ENCODE peak calls at places on chromosomes 5 and 9, in four cellular contexts. One of them, this sample, is unnamed.

GRCh38 chr9:81690251-81690851 is 1.0 kb upstream of the TLE1 start:
- DNase-seq in AG10803: no peak
- DNase-seq in heart left ventricle: peak
- DNase-seq in fibroblast of mammary gland: peak
- DNase-seq in this sample: no peak

GRCh38 chr5:100950975-100951374 is 47.9 kb upstream of the ST8SIA4 start:
- DNase-seq in fibroblast of mammary gland: no peak
- DNase-seq in heart left ventricle: no peak
- DNase-seq in AG10803: no peak
- DNase-seq in this sample: no peak

GRCh38 chr5:113117543-113118110 is 141.0 kb downstream of the DCP2 start:
- DNase-seq in heart left ventricle: no peak
- DNase-seq in AG10803: no peak
- DNase-seq in fibroblast of mammary gland: no peak
- DNase-seq in this sample: no peak

GRCh38 chr5:90153031-90153430 is 256.5 kb downstream of the CETN3 start:
- DNase-seq in fibroblast of mammary gland: peak
- DNase-seq in heart left ventricle: no peak
- DNase-seq in AG10803: no peak
- DNase-seq in this sample: no peak

GRCh38 chr9:7266911-7267555 is 509.3 kb downstream of the KDM4C start:
- DNase-seq in AG10803: no peak
- DNase-seq in fibroblast of mammary gland: no peak
- DNase-seq in heart left ventricle: no peak
- DNase-seq in this sample: no peak

GRCh38 chr5:98772415-98773213 is 849 bp upstream of the RGMB start:
- DNase-seq in heart left ventricle: peak
- DNase-seq in AG10803: no peak
- DNase-seq in fibroblast of mammary gland: no peak
- DNase-seq in this sample: peak

GRCh38 chr5:27011274-27011673 is 27.1 kb downstream of the CDH9 start:
- DNase-seq in AG10803: no peak
- DNase-seq in fibroblast of mammary gland: no peak
- DNase-seq in heart left ventricle: no peak
- DNase-seq in this sample: no peak

GRCh38 chr5:1930501-1930879 is 47.8 kb upstream of the IRX4 start:
- DNase-seq in heart left ventricle: no peak
- DNase-seq in AG10803: no peak
- DNase-seq in fibroblast of mammary gland: no peak
- DNase-seq in this sample: no peak

GRCh38 chr5:93580387-93581100 is 475 bp downstream of the NR2F1-AS1 start:
- DNase-seq in heart left ventricle: no peak
- DNase-seq in AG10803: peak
- DNase-seq in fibroblast of mammary gland: peak
- DNase-seq in this sample: peak

GRCh38 chr9:2138646-2139045 is 123.5 kb downstream of the SMARCA2 start:
- DNase-seq in fibroblast of mammary gland: no peak
- DNase-seq in heart left ventricle: no peak
- DNase-seq in AG10803: no peak
- DNase-seq in this sample: no peak

GRCh38 chr9:92342825-92343488 is 17.2 kb downstream of the CENPP start:
- DNase-seq in fibroblast of mammary gland: peak
- DNase-seq in AG10803: peak
- DNase-seq in heart left ventricle: no peak
- DNase-seq in this sample: no peak

GRCh38 chr5:139835656-139836055 is 40.0 kb downstream of the PSD2 start:
- DNase-seq in fibroblast of mammary gland: no peak
- DNase-seq in heart left ventricle: no peak
- DNase-seq in AG10803: no peak
- DNase-seq in this sample: no peak

GRCh38 chr9:70479880-70480291 is 65.4 kb upstream of the KLF9 start:
- DNase-seq in AG10803: peak
- DNase-seq in heart left ventricle: no peak
- DNase-seq in fibroblast of mammary gland: peak
- DNase-seq in this sample: no peak

DNA sequence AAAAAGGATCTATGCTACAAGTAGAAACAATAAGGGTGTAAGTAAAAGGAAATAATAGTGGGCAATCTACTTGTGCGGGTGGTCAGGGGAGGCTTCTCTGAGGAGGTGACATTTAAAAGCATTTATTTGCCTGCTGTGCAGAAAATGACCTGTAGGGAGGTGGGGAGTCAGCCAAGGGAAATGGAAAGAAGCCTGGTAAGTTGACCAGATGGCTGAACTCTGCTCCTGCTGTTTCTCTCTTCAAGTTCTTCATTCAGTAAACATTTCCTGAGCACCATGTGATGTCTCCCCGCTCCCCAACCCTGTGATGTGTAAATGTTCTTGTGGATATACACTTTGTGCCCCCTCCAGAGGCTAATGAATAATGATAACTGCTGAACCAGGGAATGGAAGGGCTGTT is 9.9 kb upstream of the SPIN1 start:
- DNase-seq in AG10803: no peak
- DNase-seq in fibroblast of mammary gland: peak
- DNase-seq in heart left ventricle: no peak
- DNase-seq in this sample: no peak
- TF ChIP-seq CTCF in AG10803: peak
- TF ChIP-seq CTCF in fibroblast of mammary gland: peak
- TF ChIP-seq CTCF in heart left ventricle: no peak
- TF ChIP-seq CTCF in this sample: no peak

DNA sequence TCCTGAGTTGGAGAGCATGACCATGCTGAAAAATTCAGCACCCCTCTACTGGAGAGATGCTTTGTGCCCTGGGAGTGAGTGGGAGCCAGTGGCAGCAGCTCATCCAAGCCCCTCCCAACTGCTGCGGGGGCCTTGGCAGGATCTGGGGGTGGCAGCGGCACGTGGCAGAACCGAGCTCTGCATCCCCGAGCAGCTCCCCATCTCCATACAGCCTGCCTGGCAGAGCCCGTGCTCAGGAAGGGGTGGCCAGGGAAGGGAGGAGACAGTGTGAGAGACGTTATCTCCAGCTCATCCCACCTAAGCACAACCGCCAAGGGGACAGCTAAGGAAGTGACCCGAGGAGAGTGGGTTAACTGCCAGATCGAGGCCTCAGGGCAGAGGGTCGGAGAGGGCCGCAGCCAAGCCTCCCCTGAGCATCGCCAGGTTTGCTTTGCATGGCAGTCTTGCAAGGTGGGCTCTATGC is 17.2 kb upstream of the DPM2 start:
- DNase-seq in heart left ventricle: no peak
- DNase-seq in AG10803: no peak
- DNase-seq in fibroblast of mammary gland: no peak
- DNase-seq in this sample: no peak
- H3K4me3 ChIP-seq in heart left ventricle: no peak
- H3K4me3 ChIP-seq in AG10803: no peak
- H3K4me3 ChIP-seq in fibroblast of mammary gland: no peak
- H3K4me3 ChIP-seq in this sample: no peak

GRCh38 chr5:138754699-138755057 is 1.5 kb downstream of the CTNNA1 start:
- DNase-seq in AG10803: no peak
- DNase-seq in fibroblast of mammary gland: no peak
- DNase-seq in heart left ventricle: no peak
- DNase-seq in this sample: no peak

GRCh38 chr5:138753794-138754698 is 821 bp downstream of the CTNNA1 start:
- DNase-seq in heart left ventricle: peak
- DNase-seq in AG10803: peak
- DNase-seq in fibroblast of mammary gland: peak
- DNase-seq in this sample: peak

GRCh38 chr5:138752951-138753793 is at the start of gene CTNNA1:
- DNase-seq in AG10803: peak
- DNase-seq in fibroblast of mammary gland: peak
- DNase-seq in heart left ventricle: peak
- DNase-seq in this sample: peak

GRCh38 chr5:138755084-138755748 is 2.0 kb downstream of the CTNNA1 start:
- DNase-seq in fibroblast of mammary gland: no peak
- DNase-seq in heart left ventricle: no peak
- DNase-seq in AG10803: no peak
- DNase-seq in this sample: no peak

GRCh38 chr5:138752341-138752950 is 779 bp upstream of the CTNNA1 start:
- DNase-seq in AG10803: peak
- DNase-seq in fibroblast of mammary gland: no peak
- DNase-seq in heart left ventricle: peak
- DNase-seq in this sample: peak
- TF ChIP-seq CTCF in AG10803: peak
- TF ChIP-seq CTCF in fibroblast of mammary gland: no peak
- TF ChIP-seq CTCF in heart left ventricle: no peak
- TF ChIP-seq CTCF in this sample: peak

GRCh38 chr9:75085640-75086039 is 2.3 kb downstream of the NMRK1 start:
- DNase-seq in AG10803: no peak
- DNase-seq in fibroblast of mammary gland: no peak
- DNase-seq in heart left ventricle: no peak
- DNase-seq in this sample: no peak
- H3K4me3 ChIP-seq in AG10803: no peak
- H3K4me3 ChIP-seq in fibroblast of mammary gland: no peak
- H3K4me3 ChIP-seq in heart left ventricle: peak
- H3K4me3 ChIP-seq in this sample: no peak

GRCh38 chr5:145661737-145662530 is 173.2 kb downstream of the PRELID2 start:
- DNase-seq in fibroblast of mammary gland: peak
- DNase-seq in AG10803: no peak
- DNase-seq in heart left ventricle: no peak
- DNase-seq in this sample: no peak
- TF ChIP-seq CTCF in fibroblast of mammary gland: no peak
- TF ChIP-seq CTCF in AG10803: no peak
- TF ChIP-seq CTCF in heart left ventricle: no peak
- TF ChIP-seq CTCF in this sample: no peak

GRCh38 chr9:389758-390157 is 175.1 kb downstream of the DOCK8 start:
- DNase-seq in fibroblast of mammary gland: no peak
- DNase-seq in AG10803: no peak
- DNase-seq in heart left ventricle: no peak
- DNase-seq in this sample: no peak

GRCh38 chr9:389159-389558 is 174.5 kb downstream of the DOCK8 start:
- DNase-seq in heart left ventricle: no peak
- DNase-seq in fibroblast of mammary gland: no peak
- DNase-seq in AG10803: no peak
- DNase-seq in this sample: no peak

GRCh38 chr9:382383-382782 is 167.7 kb downstream of the DOCK8 start:
- DNase-seq in AG10803: no peak
- DNase-seq in heart left ventricle: no peak
- DNase-seq in fibroblast of mammary gland: no peak
- DNase-seq in this sample: no peak

DNA sequence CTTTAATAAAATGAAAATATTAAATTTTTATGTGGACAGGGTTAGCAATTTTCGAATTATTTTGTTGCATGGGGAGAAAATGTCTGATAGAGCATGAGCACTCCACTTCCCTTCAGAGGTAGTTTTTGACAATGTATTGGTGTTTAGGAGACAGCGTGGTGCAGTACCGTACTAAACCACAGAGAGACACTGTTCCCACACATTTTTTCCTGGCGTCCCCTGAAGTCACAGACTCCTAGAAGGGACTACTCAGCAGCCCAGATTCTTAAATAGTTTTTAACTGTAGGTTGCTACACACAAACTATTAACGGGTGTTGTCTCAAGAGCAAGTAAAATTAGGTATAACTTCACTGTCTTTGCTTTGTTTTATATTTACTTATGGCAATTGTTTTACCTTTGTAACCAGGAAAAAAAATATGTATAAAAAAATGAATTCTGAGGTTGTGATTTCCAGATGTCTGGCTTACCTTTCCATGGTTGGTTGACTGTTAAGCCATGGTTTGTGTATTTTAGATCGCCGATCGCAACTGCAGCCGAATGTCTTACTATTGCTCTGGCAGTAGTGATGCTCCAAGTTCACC is 171.2 kb downstream of the DOCK8 start:
- DNase-seq in heart left ventricle: peak
- DNase-seq in fibroblast of mammary gland: peak
- DNase-seq in AG10803: peak
- DNase-seq in this sample: peak
- H3K4me3 ChIP-seq in heart left ventricle: no peak
- H3K4me3 ChIP-seq in fibroblast of mammary gland: no peak
- H3K4me3 ChIP-seq in AG10803: no peak
- H3K4me3 ChIP-seq in this sample: no peak